ENCODE peak calls at places on chromosome 18, in five cellular contexts. O is K562, N is SK-N-SH, Q is HepG2, F is GM12878. S is an unnamed sample.

GRCh38 chr18:41096504-41096903 is 858.5 kb upstream of the PIK3C3 start:
- DNase-seq in N (peak), Q (no peak), F (no peak), O (no peak), S (no peak)

GRCh38 chr18:60895181-60895580 is 438.0 kb upstream of the CDH20 start:
- DNase-seq in N (no peak), O (no peak), F (no peak), Q (no peak), S (no peak)

GRCh38 chr18:23943903-23944624 is 70.5 kb upstream of the TTC39C start:
- DNase-seq in Q (no peak), N (no peak), F (no peak), O (no peak), S (no peak)

GRCh38 chr18:28802546-28802945 is 625.6 kb upstream of the CDH2 start:
- DNase-seq in N (no peak), O (no peak), F (no peak), Q (no peak), S (no peak)

GRCh38 chr18:61719676-61720075 is 173.1 kb downstream of the RNF152 start:
- DNase-seq in F (no peak), O (no peak), Q (no peak), N (no peak), S (no peak)

GRCh38 chr18:37666986-37667385 is 101.4 kb upstream of the CELF4 start:
- DNase-seq in N (no peak), F (no peak), Q (no peak), O (peak), S (no peak)

GRCh38 chr18:74453642-74454198 is 3.4 kb downstream of the DIPK1C start:
- DNase-seq in N (no peak), O (no peak), F (no peak), Q (no peak), S (no peak)

GRCh38 chr18:51275712-51276473 is 78.4 kb upstream of the MEX3C start:
- DNase-seq in N (no peak), O (peak), Q (no peak), F (no peak), S (no peak)

GRCh38 chr18:40866013-40866644 is 1088.9 kb upstream of the PIK3C3 start:
- DNase-seq in N (no peak), O (peak), F (no peak), Q (no peak), S (no peak)

GRCh38 chr18:13279181-13280065 is 60.9 kb downstream of the LDLRAD4 start:
- DNase-seq in O (no peak), F (peak), Q (no peak), N (no peak), S (no peak)

GRCh38 chr18:26621161-26622026 is 73.0 kb upstream of the KCTD1 start:
- DNase-seq in F (no peak), Q (peak), N (peak), O (peak), S (peak)

GRCh38 chr18:2955966-2956521 is 56.9 kb downstream of the LPIN2 start:
- DNase-seq in O (no peak), F (no peak), N (no peak), Q (no peak), S (no peak)

GRCh38 chr18:9732031-9732430 is 23.9 kb downstream of the RAB31 start:
- DNase-seq in Q (no peak), N (no peak), O (no peak), F (no peak), S (no peak)

GRCh38 chr18:22466608-22467390 is 49.1 kb upstream of the CTAGE1 start:
- DNase-seq in F (no peak), N (no peak), O (peak), Q (peak), S (no peak)

GRCh38 chr18:50602466-50602865 is 42.6 kb downstream of the MAPK4 start:
- DNase-seq in O (no peak), N (no peak), F (no peak), Q (no peak), S (no peak)

GRCh38 chr18:1585881-1586488 is 681.3 kb downstream of the ADCYAP1 start:
- DNase-seq in N (peak), Q (peak), O (peak), F (peak), S (no peak)

GRCh38 chr18:5732318-5732717 is 163.0 kb downstream of the TMEM200C start:
- DNase-seq in F (no peak), Q (no peak), N (no peak), O (no peak), S (no peak)

GRCh38 chr18:72235422-72235821 is 308.7 kb downstream of the CBLN2 start:
- DNase-seq in F (no peak), O (no peak), Q (no peak), N (no peak), S (peak)

GRCh38 chr18:60549338-60549960 is 176.9 kb upstream of the MC4R start:
- DNase-seq in Q (peak), F (no peak), O (peak), N (peak), S (no peak)

GRCh38 chr18:21933931-21934765 is 193.6 kb downstream of the MIB1 start:
- DNase-seq in N (no peak), O (no peak), F (no peak), Q (no peak), S (no peak)

GRCh38 chr18:22817844-22818243 is 115.3 kb upstream of the RBBP8 start:
- DNase-seq in Q (no peak), F (no peak), N (no peak), O (no peak), S (no peak)

GRCh38 chr18:27752944-27753343 is 424.0 kb downstream of the CDH2 start:
- DNase-seq in Q (no peak), F (no peak), O (no peak), N (no peak), S (no peak)

GRCh38 chr18:13187498-13187897 is 31.1 kb upstream of the LDLRAD4 start:
- DNase-seq in O (no peak), N (no peak), F (no peak), Q (no peak), S (no peak)

GRCh38 chr18:72541871-72542690 is 2.1 kb downstream of the CBLN2 start:
- DNase-seq in F (no peak), N (peak), O (no peak), Q (no peak), S (no peak)

GRCh38 chr18:56221195-56222065 is 417.0 kb downstream of the TXNL1 start:
- DNase-seq in Q (no peak), F (no peak), N (no peak), O (no peak), S (no peak)
- TF ChIP-seq GABPA in Q (no peak), F (no peak), N (no peak), O (no peak), S (no peak)

GRCh38 chr18:32280911-32281310 is 91.1 kb downstream of the MEP1B start:
- DNase-seq in F (no peak), N (no peak), O (no peak), Q (no peak), S (no peak)
- H3K4me2 ChIP-seq in F (no peak), N (no peak), O (no peak), Q (no peak), S (no peak)

GRCh38 chr18:36181386-36181785 is 5.9 kb upstream of the MOCOS start:
- DNase-seq in O (no peak), N (no peak), F (no peak), Q (peak), S (no peak)
- TF ChIP-seq GABPA in O (no peak), N (no peak), F (no peak), Q (no peak), S (no peak)

DNA sequence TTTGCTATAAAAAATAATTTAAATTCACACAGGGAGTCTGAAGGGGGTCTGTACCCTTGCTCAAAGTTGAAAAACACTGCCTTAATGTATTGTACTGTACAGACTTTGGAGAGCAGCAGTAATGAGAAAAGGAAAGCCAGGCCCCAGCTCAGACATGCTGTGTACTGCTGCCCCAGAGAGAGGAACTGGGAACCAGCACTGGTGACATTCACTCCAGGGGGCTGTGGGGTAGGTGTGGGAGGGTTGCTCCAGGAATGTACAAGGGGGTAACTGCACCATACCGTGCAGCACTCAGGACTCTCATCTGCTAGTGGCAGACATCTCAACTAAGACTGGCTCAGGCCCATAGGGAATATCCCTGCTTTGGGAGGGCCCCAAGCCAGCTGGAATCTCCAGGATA is 146.0 kb upstream of the RMP24 start:
- DNase-seq in O (no peak), F (no peak), N (no peak), Q (no peak), S (no peak)
- H3K4me2 ChIP-seq in O (no peak), F (no peak), N (no peak), Q (no peak), S (peak)

GRCh38 chr18:57502624-57503023 is 67.5 kb downstream of the ONECUT2 start:
- DNase-seq in F (no peak), N (no peak), O (no peak), Q (no peak), S (no peak)
- TF ChIP-seq GABPA in F (no peak), N (no peak), O (no peak), Q (no peak), S (no peak)

GRCh38 chr18:48595703-48596218 is 56.9 kb downstream of the CTIF start:
- DNase-seq in Q (no peak), O (no peak), N (no peak), F (no peak), S (no peak)

GRCh38 chr18:48592540-48592939 is 53.7 kb downstream of the CTIF start:
- DNase-seq in O (peak), F (no peak), Q (no peak), N (no peak), S (no peak)

GRCh38 chr18:48590678-48591077 is 51.8 kb downstream of the CTIF start:
- DNase-seq in O (no peak), N (no peak), F (no peak), Q (no peak), S (no peak)

GRCh38 chr18:48594725-48595124 is 55.9 kb downstream of the CTIF start:
- DNase-seq in Q (no peak), O (no peak), N (no peak), F (no peak), S (no peak)

DNA sequence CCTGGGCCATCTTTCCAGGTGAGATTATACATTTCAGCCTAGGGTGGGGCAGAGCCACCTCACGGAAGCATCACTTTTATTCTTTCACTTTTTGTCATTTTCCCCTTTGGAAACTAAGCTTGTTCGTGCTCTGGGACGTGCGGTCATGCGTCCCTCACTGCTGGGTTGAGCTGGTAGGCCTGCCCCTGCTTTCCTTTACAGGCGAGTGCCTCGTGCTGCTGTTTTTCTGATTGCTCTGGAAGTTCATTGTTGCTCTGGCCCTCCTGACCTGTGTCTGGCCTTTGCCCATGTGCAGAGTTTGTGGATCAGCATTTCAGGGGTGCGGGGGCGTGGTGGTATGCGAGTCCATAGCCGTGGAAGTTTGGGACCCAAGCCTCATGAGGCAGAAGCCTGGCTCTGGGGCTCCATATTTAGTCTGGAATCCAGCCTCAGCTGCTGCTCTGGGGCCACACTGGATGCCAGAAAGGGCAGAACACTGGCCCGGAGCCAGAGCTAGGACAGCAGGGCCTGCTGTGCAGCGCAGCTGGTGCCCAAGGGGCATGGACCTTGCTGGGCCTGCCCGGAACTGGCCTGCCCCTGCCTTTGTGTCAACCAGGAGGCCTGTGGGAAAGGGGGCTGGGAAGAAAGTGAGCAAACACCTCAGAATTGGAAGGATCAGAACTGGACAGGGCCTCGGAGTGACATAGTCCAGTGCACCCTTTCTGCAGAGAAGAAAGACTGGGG is 51.1 kb downstream of the CTIF start:
- DNase-seq in N (peak), Q (no peak), O (no peak), F (no peak), S (no peak)
- H3K4me2 ChIP-seq in N (peak), Q (no peak), O (no peak), F (no peak), S (no peak)

DNA sequence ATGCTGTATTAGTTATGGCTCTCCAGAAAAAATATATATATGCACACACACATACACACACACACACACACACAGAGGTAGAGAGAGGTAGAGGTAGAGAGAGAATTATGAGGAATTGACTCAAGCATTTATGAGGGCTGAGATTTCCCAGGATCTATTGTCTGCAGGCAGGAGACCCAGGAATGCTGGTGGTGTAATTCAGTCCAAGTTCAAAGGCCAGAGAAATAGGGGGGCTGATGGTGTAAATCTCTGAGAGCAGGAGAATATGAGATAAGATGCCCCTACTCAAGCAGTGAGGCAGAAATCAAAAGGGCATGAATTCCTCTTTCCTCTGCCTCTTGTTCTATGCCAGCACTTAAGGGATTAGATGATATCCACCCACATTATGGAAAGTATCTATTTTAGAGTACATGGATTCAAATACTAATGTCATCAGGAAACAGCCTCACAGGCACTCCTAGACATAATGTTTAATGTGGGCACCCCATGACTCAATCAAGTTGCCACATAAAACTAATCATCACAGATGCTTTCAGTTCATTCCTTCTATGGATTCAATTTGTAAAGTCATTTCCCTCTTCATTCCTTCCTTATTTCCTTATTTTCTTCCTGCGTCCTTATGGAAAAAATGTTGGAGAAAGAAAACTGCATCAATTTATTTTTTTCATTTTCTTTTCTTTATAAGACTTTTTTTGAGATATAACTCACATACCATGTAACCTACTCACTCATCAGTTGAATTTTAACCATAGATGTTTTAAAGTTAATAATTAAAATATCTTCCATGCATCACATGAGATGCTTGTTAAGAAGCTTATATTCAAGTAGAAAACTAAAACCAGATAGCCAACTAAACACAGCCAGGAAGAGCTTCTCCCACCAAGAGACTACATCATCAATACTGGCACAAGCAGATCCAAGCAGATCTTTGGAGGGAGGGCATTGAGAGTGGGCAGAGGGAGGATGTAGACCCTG is 406.2 kb downstream of the MBD2 start:
- DNase-seq in Q (no peak), O (no peak), N (no peak), F (no peak), S (no peak)
- TF ChIP-seq GABPA in Q (no peak), O (no peak), N (no peak), F (no peak), S (no peak)

GRCh38 chr18:70553961-70554325 is 265.1 kb downstream of the SOCS6 start:
- DNase-seq in N (peak), O (no peak), F (no peak), Q (no peak), S (no peak)

GRCh38 chr18:70559446-70559845 is 270.6 kb downstream of the SOCS6 start:
- DNase-seq in F (no peak), O (no peak), Q (no peak), N (no peak), S (no peak)

GRCh38 chr18:70553245-70553960 is 264.6 kb downstream of the SOCS6 start:
- DNase-seq in O (no peak), N (peak), Q (no peak), F (no peak), S (no peak)

GRCh38 chr18:70555046-70555445 is 266.2 kb downstream of the SOCS6 start:
- DNase-seq in Q (no peak), F (no peak), N (no peak), O (no peak), S (no peak)

GRCh38 chr18:70558371-70558770 is 269.5 kb downstream of the SOCS6 start:
- DNase-seq in O (no peak), N (no peak), Q (no peak), F (no peak), S (no peak)
- H3K4me2 ChIP-seq in O (no peak), N (no peak), Q (no peak), F (no peak), S (no peak)

DNA sequence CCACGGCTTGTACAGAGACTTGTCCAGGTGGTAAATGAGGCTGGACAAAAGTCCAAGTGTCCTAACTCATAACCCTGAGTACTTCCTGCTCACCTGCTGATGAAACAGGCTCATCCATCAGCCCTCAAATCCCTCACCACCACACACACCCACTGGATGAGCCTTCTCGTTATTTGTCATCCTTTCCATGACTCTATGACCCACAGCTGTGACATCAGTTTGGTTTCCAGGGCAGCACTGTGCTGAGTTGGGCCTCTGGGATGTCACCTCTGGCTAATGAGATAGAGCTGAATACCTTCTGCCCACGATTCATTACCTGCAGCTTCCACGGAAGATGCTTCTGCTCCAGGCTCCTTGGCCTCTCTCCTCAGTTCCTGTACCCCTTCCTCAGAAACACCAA is 39.4 kb downstream of the SLC14A2 start:
- DNase-seq in O (no peak), F (no peak), N (no peak), Q (no peak), S (no peak)
- TF ChIP-seq GABPA in O (no peak), F (no peak), N (no peak), Q (no peak), S (no peak)